ENCODE peak calls at places on chromosomes 12 and 14, in five cellular contexts. One of them, this sample, is unnamed.

GRCh38 chr14:101881426-101881825 is 82.9 kb upstream of the DYNC1H1 start:
- DNase-seq in IMR-90: no peak
- DNase-seq in bronchial epithelial cell: no peak
- DNase-seq in omental fat pad: no peak
- DNase-seq in dorsolateral prefrontal cortex: no peak
- DNase-seq in this sample: no peak

GRCh38 chr12:107319536-107320030 is 226.2 kb upstream of the CRY1 start:
- DNase-seq in omental fat pad: no peak
- DNase-seq in IMR-90: no peak
- DNase-seq in dorsolateral prefrontal cortex: no peak
- DNase-seq in bronchial epithelial cell: no peak
- DNase-seq in this sample: no peak

GRCh38 chr12:14953752-14954151 is 7.6 kb downstream of the ARHGDIB start:
- DNase-seq in dorsolateral prefrontal cortex: no peak
- DNase-seq in omental fat pad: no peak
- DNase-seq in IMR-90: no peak
- DNase-seq in bronchial epithelial cell: no peak
- DNase-seq in this sample: no peak

GRCh38 chr14:64061115-64061514 is 208.3 kb downstream of the SYNE2 start:
- DNase-seq in bronchial epithelial cell: peak
- DNase-seq in IMR-90: no peak
- DNase-seq in dorsolateral prefrontal cortex: no peak
- DNase-seq in omental fat pad: no peak
- DNase-seq in this sample: no peak

GRCh38 chr14:96095581-96096476 is 56.7 kb downstream of the C14orf132 start:
- DNase-seq in dorsolateral prefrontal cortex: no peak
- DNase-seq in omental fat pad: no peak
- DNase-seq in IMR-90: peak
- DNase-seq in bronchial epithelial cell: peak
- DNase-seq in this sample: no peak

GRCh38 chr12:79364197-79364596 is 326.6 kb downstream of the PAWR start:
- DNase-seq in bronchial epithelial cell: no peak
- DNase-seq in omental fat pad: no peak
- DNase-seq in IMR-90: no peak
- DNase-seq in dorsolateral prefrontal cortex: no peak
- DNase-seq in this sample: no peak

GRCh38 chr12:116264525-116265070 is 12.9 kb downstream of the MED13L start:
- DNase-seq in dorsolateral prefrontal cortex: no peak
- DNase-seq in omental fat pad: no peak
- DNase-seq in bronchial epithelial cell: no peak
- DNase-seq in IMR-90: no peak
- DNase-seq in this sample: no peak

GRCh38 chr12:110684322-110684836 is 4.5 kb downstream of the HVCN1 start:
- DNase-seq in IMR-90: peak
- DNase-seq in bronchial epithelial cell: no peak
- DNase-seq in dorsolateral prefrontal cortex: no peak
- DNase-seq in omental fat pad: no peak
- DNase-seq in this sample: no peak

GRCh38 chr12:59086124-59086523 is 165.8 kb upstream of the LRIG3 start:
- DNase-seq in IMR-90: no peak
- DNase-seq in bronchial epithelial cell: peak
- DNase-seq in omental fat pad: no peak
- DNase-seq in dorsolateral prefrontal cortex: no peak
- DNase-seq in this sample: no peak

GRCh38 chr14:104370256-104370870 is 209.2 kb upstream of the C14orf180 start:
- DNase-seq in dorsolateral prefrontal cortex: no peak
- DNase-seq in bronchial epithelial cell: no peak
- DNase-seq in omental fat pad: no peak
- DNase-seq in IMR-90: no peak
- DNase-seq in this sample: no peak

GRCh38 chr12:124273630-124274029 is 21.3 kb upstream of the RFLNA start:
- DNase-seq in dorsolateral prefrontal cortex: no peak
- DNase-seq in omental fat pad: no peak
- DNase-seq in bronchial epithelial cell: peak
- DNase-seq in IMR-90: peak
- DNase-seq in this sample: peak

GRCh38 chr12:47814539-47815170 is 5.0 kb downstream of the HDAC7 start:
- DNase-seq in dorsolateral prefrontal cortex: no peak
- DNase-seq in IMR-90: no peak
- DNase-seq in omental fat pad: no peak
- DNase-seq in bronchial epithelial cell: no peak
- DNase-seq in this sample: no peak

GRCh38 chr12:127108360-127109215 is 1158.4 kb upstream of the TMEM132C start:
- DNase-seq in omental fat pad: peak
- DNase-seq in IMR-90: peak
- DNase-seq in dorsolateral prefrontal cortex: peak
- DNase-seq in bronchial epithelial cell: peak
- DNase-seq in this sample: peak

GRCh38 chr12:102300824-102301461 is 103.3 kb upstream of the PMCH start:
- DNase-seq in dorsolateral prefrontal cortex: no peak
- DNase-seq in IMR-90: peak
- DNase-seq in omental fat pad: no peak
- DNase-seq in bronchial epithelial cell: peak
- DNase-seq in this sample: no peak

GRCh38 chr14:61525293-61526011 is 169.9 kb upstream of the HIF1A start:
- DNase-seq in IMR-90: peak
- DNase-seq in dorsolateral prefrontal cortex: peak
- DNase-seq in omental fat pad: no peak
- DNase-seq in bronchial epithelial cell: peak
- DNase-seq in this sample: no peak

GRCh38 chr14:51095854-51096823 is 1.2 kb upstream of the TRIM9 start:
- DNase-seq in dorsolateral prefrontal cortex: peak
- DNase-seq in IMR-90: peak
- DNase-seq in bronchial epithelial cell: peak
- DNase-seq in omental fat pad: peak
- DNase-seq in this sample: no peak

GRCh38 chr12:106747973-106748436 is 26.5 kb upstream of the RIC8B start:
- DNase-seq in bronchial epithelial cell: no peak
- DNase-seq in dorsolateral prefrontal cortex: no peak
- DNase-seq in IMR-90: no peak
- DNase-seq in omental fat pad: no peak
- DNase-seq in this sample: no peak

GRCh38 chr12:91210577-91210976 is 28.0 kb upstream of the DCN start:
- DNase-seq in bronchial epithelial cell: no peak
- DNase-seq in dorsolateral prefrontal cortex: no peak
- DNase-seq in omental fat pad: no peak
- DNase-seq in IMR-90: no peak
- DNase-seq in this sample: no peak

GRCh38 chr12:78799679-78800078 is 64.9 kb upstream of the SYT1 start:
- DNase-seq in IMR-90: no peak
- DNase-seq in dorsolateral prefrontal cortex: peak
- DNase-seq in omental fat pad: no peak
- DNase-seq in bronchial epithelial cell: no peak
- DNase-seq in this sample: no peak

GRCh38 chr14:83217492-83217891 is 1683.8 kb upstream of the SEL1L start:
- DNase-seq in omental fat pad: no peak
- DNase-seq in dorsolateral prefrontal cortex: no peak
- DNase-seq in IMR-90: peak
- DNase-seq in bronchial epithelial cell: peak
- DNase-seq in this sample: no peak

GRCh38 chr12:112031472-112031871 is 18.2 kb downstream of the ERP29 start:
- DNase-seq in bronchial epithelial cell: no peak
- DNase-seq in dorsolateral prefrontal cortex: no peak
- DNase-seq in IMR-90: peak
- DNase-seq in omental fat pad: no peak
- DNase-seq in this sample: no peak
- TF ChIP-seq CTCF in bronchial epithelial cell: no peak
- TF ChIP-seq CTCF in dorsolateral prefrontal cortex: no peak
- TF ChIP-seq CTCF in IMR-90: no peak
- TF ChIP-seq CTCF in omental fat pad: no peak
- TF ChIP-seq CTCF in this sample: no peak

GRCh38 chr12:56271031-56271430 is 4.3 kb downstream of the COQ10A start:
- DNase-seq in IMR-90: peak
- DNase-seq in omental fat pad: no peak
- DNase-seq in bronchial epithelial cell: peak
- DNase-seq in dorsolateral prefrontal cortex: no peak
- DNase-seq in this sample: no peak
- TF ChIP-seq CTCF in IMR-90: peak
- TF ChIP-seq CTCF in omental fat pad: no peak
- TF ChIP-seq CTCF in bronchial epithelial cell: peak
- TF ChIP-seq CTCF in dorsolateral prefrontal cortex: no peak
- TF ChIP-seq CTCF in this sample: peak

DNA sequence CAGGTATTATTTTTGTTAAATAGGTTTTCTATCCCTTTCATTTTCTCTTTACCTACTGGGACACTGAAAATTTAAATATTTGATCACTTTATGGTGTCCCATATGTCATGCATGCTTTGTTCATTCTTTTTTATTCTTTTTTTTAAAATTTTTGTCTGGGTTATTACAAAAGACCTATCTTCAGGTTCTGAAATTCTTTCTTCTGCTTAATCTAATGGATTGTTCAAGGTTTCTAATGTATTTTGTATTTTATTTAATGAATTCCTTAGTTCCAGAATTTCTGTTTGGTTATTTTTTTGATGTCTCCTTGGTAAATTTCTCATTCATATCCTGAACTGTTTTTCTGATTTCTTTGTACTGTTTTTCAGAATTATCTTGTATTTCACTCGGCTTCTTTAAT is 20.2 kb upstream of the VASH1 start:
- DNase-seq in bronchial epithelial cell: no peak
- DNase-seq in omental fat pad: no peak
- DNase-seq in IMR-90: no peak
- DNase-seq in dorsolateral prefrontal cortex: no peak
- DNase-seq in this sample: no peak
- TF ChIP-seq CTCF in bronchial epithelial cell: no peak
- TF ChIP-seq CTCF in omental fat pad: no peak
- TF ChIP-seq CTCF in IMR-90: no peak
- TF ChIP-seq CTCF in dorsolateral prefrontal cortex: no peak
- TF ChIP-seq CTCF in this sample: no peak

GRCh38 chr14:89014570-89014847 is 190.1 kb downstream of the TTC8 start:
- DNase-seq in dorsolateral prefrontal cortex: no peak
- DNase-seq in bronchial epithelial cell: no peak
- DNase-seq in omental fat pad: no peak
- DNase-seq in IMR-90: no peak
- DNase-seq in this sample: no peak

GRCh38 chr14:89017417-89017816 is 193.0 kb downstream of the TTC8 start:
- DNase-seq in IMR-90: peak
- DNase-seq in omental fat pad: no peak
- DNase-seq in dorsolateral prefrontal cortex: no peak
- DNase-seq in bronchial epithelial cell: no peak
- DNase-seq in this sample: no peak

GRCh38 chr14:89013098-89013504 is 188.7 kb downstream of the TTC8 start:
- DNase-seq in dorsolateral prefrontal cortex: no peak
- DNase-seq in IMR-90: peak
- DNase-seq in bronchial epithelial cell: peak
- DNase-seq in omental fat pad: no peak
- DNase-seq in this sample: no peak

GRCh38 chr14:89013698-89014569 is 189.5 kb downstream of the TTC8 start:
- DNase-seq in IMR-90: no peak
- DNase-seq in dorsolateral prefrontal cortex: no peak
- DNase-seq in bronchial epithelial cell: no peak
- DNase-seq in omental fat pad: no peak
- DNase-seq in this sample: no peak

GRCh38 chr14:89015016-89015415 is 190.6 kb downstream of the TTC8 start:
- DNase-seq in bronchial epithelial cell: no peak
- DNase-seq in omental fat pad: no peak
- DNase-seq in dorsolateral prefrontal cortex: no peak
- DNase-seq in IMR-90: no peak
- DNase-seq in this sample: no peak
- TF ChIP-seq CTCF in bronchial epithelial cell: no peak
- TF ChIP-seq CTCF in omental fat pad: no peak
- TF ChIP-seq CTCF in dorsolateral prefrontal cortex: no peak
- TF ChIP-seq CTCF in IMR-90: peak
- TF ChIP-seq CTCF in this sample: peak

GRCh38 chr12:132610896-132611602 is 667 bp upstream of the LRCOL1 start:
- DNase-seq in omental fat pad: no peak
- DNase-seq in bronchial epithelial cell: no peak
- DNase-seq in IMR-90: no peak
- DNase-seq in dorsolateral prefrontal cortex: no peak
- DNase-seq in this sample: no peak

GRCh38 chr12:132610051-132610759 is at the start of gene LRCOL1:
- DNase-seq in dorsolateral prefrontal cortex: no peak
- DNase-seq in IMR-90: peak
- DNase-seq in bronchial epithelial cell: peak
- DNase-seq in omental fat pad: no peak
- DNase-seq in this sample: no peak

GRCh38 chr12:132606466-132606865 is 3.9 kb downstream of the LRCOL1 start:
- DNase-seq in bronchial epithelial cell: no peak
- DNase-seq in dorsolateral prefrontal cortex: no peak
- DNase-seq in omental fat pad: no peak
- DNase-seq in IMR-90: no peak
- DNase-seq in this sample: no peak

GRCh38 chr12:132606927-132607326 is 3.5 kb downstream of the LRCOL1 start:
- DNase-seq in bronchial epithelial cell: no peak
- DNase-seq in IMR-90: no peak
- DNase-seq in dorsolateral prefrontal cortex: no peak
- DNase-seq in omental fat pad: no peak
- DNase-seq in this sample: no peak

GRCh38 chr12:132608231-132609171 is 1.9 kb downstream of the LRCOL1 start:
- DNase-seq in omental fat pad: no peak
- DNase-seq in bronchial epithelial cell: no peak
- DNase-seq in IMR-90: no peak
- DNase-seq in dorsolateral prefrontal cortex: no peak
- DNase-seq in this sample: no peak
- TF ChIP-seq CTCF in omental fat pad: no peak
- TF ChIP-seq CTCF in bronchial epithelial cell: no peak
- TF ChIP-seq CTCF in IMR-90: no peak
- TF ChIP-seq CTCF in dorsolateral prefrontal cortex: no peak
- TF ChIP-seq CTCF in this sample: no peak

GRCh38 chr14:68250950-68251765 is 431.6 kb downstream of the RAD51B start:
- DNase-seq in IMR-90: no peak
- DNase-seq in bronchial epithelial cell: peak
- DNase-seq in dorsolateral prefrontal cortex: no peak
- DNase-seq in omental fat pad: no peak
- DNase-seq in this sample: no peak
- TF ChIP-seq CTCF in IMR-90: no peak
- TF ChIP-seq CTCF in bronchial epithelial cell: no peak
- TF ChIP-seq CTCF in dorsolateral prefrontal cortex: no peak
- TF ChIP-seq CTCF in omental fat pad: no peak
- TF ChIP-seq CTCF in this sample: no peak

GRCh38 chr14:19729763-19730162 is 13.6 kb upstream of the OR4Q3 start:
- DNase-seq in omental fat pad: no peak
- DNase-seq in bronchial epithelial cell: no peak
- DNase-seq in dorsolateral prefrontal cortex: no peak
- DNase-seq in IMR-90: no peak
- DNase-seq in this sample: no peak
- TF ChIP-seq CTCF in omental fat pad: no peak
- TF ChIP-seq CTCF in bronchial epithelial cell: no peak
- TF ChIP-seq CTCF in dorsolateral prefrontal cortex: no peak
- TF ChIP-seq CTCF in IMR-90: no peak
- TF ChIP-seq CTCF in this sample: no peak